ENCODE peak calls at places on chromosomes 4 and X, in six cellular contexts. O, V, U, R, J and Q are unnamed samples.

GRCh38 chr4:94976371-94977011 is 218.7 kb downstream of the BMPR1B start:
- DNase-seq in V (no peak), J (no peak), R (no peak), O (no peak), U (no peak), Q (peak)

GRCh38 chr4:10016169-10016568 is 5.1 kb downstream of the SLC2A9 start:
- DNase-seq in U (no peak), O (no peak), R (no peak), J (no peak), V (no peak), Q (no peak)

GRCh38 chrX:54482839-54483593 is 13.0 kb downstream of the FGD1 start:
- DNase-seq in J (no peak), V (no peak), O (no peak), R (no peak), U (no peak), Q (no peak)

GRCh38 chr4:128718793-128719192 is 90.7 kb upstream of the JADE1 start:
- DNase-seq in U (no peak), R (no peak), V (no peak), J (no peak), O (no peak), Q (no peak)

GRCh38 chr4:113788888-113789287 is 27.4 kb upstream of the CAMK2D start:
- DNase-seq in J (no peak), R (no peak), V (no peak), U (no peak), O (no peak), Q (no peak)

GRCh38 chrX:139304471-139304870 is 226.1 kb upstream of the F9 start:
- DNase-seq in O (no peak), U (no peak), R (no peak), J (no peak), V (no peak), Q (no peak)

GRCh38 chr4:186725422-186726149 is 1.9 kb upstream of the FAT1 start:
- DNase-seq in R (peak), O (no peak), V (no peak), U (peak), J (no peak), Q (peak)

GRCh38 chrX:153662266-153662665 is 11.3 kb downstream of the PNCK start:
- DNase-seq in V (peak), J (peak), R (peak), O (peak), U (peak), Q (peak)

GRCh38 chr4:27397886-27398285 is 537.2 kb downstream of the STIM2 start:
- DNase-seq in V (no peak), R (no peak), U (no peak), O (no peak), J (no peak), Q (no peak)

GRCh38 chrX:16828126-16828908 is 41.8 kb downstream of the RBBP7 start:
- DNase-seq in U (no peak), O (no peak), R (no peak), J (no peak), V (no peak), Q (no peak)

GRCh38 chrX:153634236-153634635 is 12.8 kb upstream of the DUSP9 start:
- DNase-seq in R (no peak), J (no peak), O (no peak), V (no peak), U (no peak), Q (no peak)

GRCh38 chr4:76896731-76897521 is 1.0 kb downstream of the SOWAHB start:
- DNase-seq in V (peak), U (peak), J (peak), R (peak), O (no peak), Q (no peak)

GRCh38 chr4:142278663-142279062 is 567.4 kb downstream of the INPP4B start:
- DNase-seq in O (no peak), V (no peak), R (no peak), J (no peak), U (no peak), Q (no peak)

GRCh38 chr4:83212041-83212851 is 72.4 kb downstream of the COQ2 start:
- DNase-seq in U (no peak), R (no peak), J (peak), V (no peak), O (peak), Q (no peak)

GRCh38 chr4:118337954-118338353 is 14.8 kb downstream of the PRSS12 start:
- DNase-seq in U (no peak), R (no peak), V (no peak), J (no peak), O (no peak), Q (no peak)

GRCh38 chr4:82017680-82018079 is 356.1 kb downstream of the HNRNPD start:
- DNase-seq in U (no peak), J (no peak), R (peak), V (no peak), O (no peak), Q (no peak)

GRCh38 chrX:2262679-2263055 is 238.1 kb downstream of the DHRSX start:
- DNase-seq in R (peak), V (no peak), J (no peak), O (no peak), U (peak), Q (no peak)

GRCh38 chr4:186400676-186401075 is 134.7 kb downstream of the F11 start:
- DNase-seq in V (no peak), R (no peak), O (no peak), U (no peak), J (no peak), Q (no peak)

GRCh38 chr4:7956306-7957112 is 16.8 kb upstream of the AFAP1 start:
- DNase-seq in J (no peak), O (no peak), V (no peak), R (no peak), U (no peak), Q (no peak)

GRCh38 chr4:141099326-141099725 is 33.9 kb downstream of the RNF150 start:
- DNase-seq in V (no peak), U (no peak), O (no peak), R (no peak), J (no peak), Q (no peak)

GRCh38 chr4:22237155-22237751 is 278.6 kb downstream of the ADGRA3 start:
- DNase-seq in R (peak), U (peak), V (peak), O (peak), J (no peak), Q (no peak)

GRCh38 chr4:184358521-184359232 is 115.7 kb downstream of the IRF2 start:
- DNase-seq in V (no peak), U (no peak), R (no peak), O (no peak), J (no peak), Q (no peak)

GRCh38 chr4:166121897-166122296 is 248.9 kb downstream of the TLL1 start:
- DNase-seq in J (no peak), R (peak), U (peak), V (no peak), O (no peak), Q (no peak)

GRCh38 chr4:147480502-147480890 is 401 bp upstream of the EDNRA start:
- DNase-seq in V (no peak), J (no peak), U (no peak), R (no peak), O (no peak), Q (no peak)

GRCh38 chr4:70706516-70706915 is 15.2 kb upstream of the RUFY3 start:
- DNase-seq in O (no peak), R (no peak), V (no peak), J (no peak), U (no peak), Q (no peak)

GRCh38 chrX:1397441-1397840 is 5.5 kb upstream of the SLC25A6 start:
- DNase-seq in R (no peak), J (no peak), U (no peak), O (no peak), V (no peak), Q (no peak)

GRCh38 chr4:69781458-69782418 is 21.3 kb upstream of the SULT1B1 start:
- DNase-seq in J (no peak), U (no peak), O (no peak), R (no peak), V (no peak), Q (peak)

GRCh38 chr4:105520819-105521790 is 31.3 kb upstream of the ARHGEF38 start:
- DNase-seq in R (peak), O (no peak), J (no peak), V (no peak), U (no peak), Q (no peak)

GRCh38 chrX:38939067-38939466 is 137.8 kb downstream of the MID1IP1 start:
- DNase-seq in U (no peak), O (no peak), J (no peak), V (no peak), R (no peak), Q (no peak)

GRCh38 chrX:115234220-115234557 is 293 bp upstream of the LRCH2 start:
- DNase-seq in O (no peak), J (no peak), R (no peak), U (no peak), V (no peak), Q (no peak)

GRCh38 chrX:40912166-40912565 is 173.1 kb upstream of the USP9X start:
- DNase-seq in V (no peak), O (no peak), J (no peak), R (no peak), U (peak), Q (no peak)

GRCh38 chr4:3232871-3233271 is 16.1 kb upstream of the MSANTD1 start:
- DNase-seq in R (no peak), J (no peak), V (no peak), O (no peak), U (no peak), Q (no peak)

GRCh38 chr4:100557306-100557705 is 39.5 kb upstream of the EMCN start:
- DNase-seq in R (no peak), U (no peak), J (no peak), O (no peak), V (no peak), Q (no peak)

GRCh38 chr4:173934933-173935620 is 348.4 kb downstream of the FBXO8 start:
- DNase-seq in O (no peak), R (peak), U (no peak), V (no peak), J (no peak), Q (no peak)